ENCODE peak calls at places on chromosomes 3 and 15, in four cellular contexts. One of them, this sample, is unnamed. For H3K27me3, the result is how much of the 10 kb centered on the place peaks cover.

GRCh38 chr3:123193448-123194101 is 8.2 kb upstream of the SEC22A start:
- DNase-seq in hepatocyte: no peak
- DNase-seq in endothelial cell of umbilical vein: no peak
- DNase-seq in HepG2: no peak
- DNase-seq in this sample: no peak

GRCh38 chr15:27418729-27419128 is 447.7 kb downstream of the GABRG3 start:
- DNase-seq in hepatocyte: peak
- DNase-seq in endothelial cell of umbilical vein: no peak
- DNase-seq in HepG2: no peak
- DNase-seq in this sample: peak

GRCh38 chr15:60592386-60593339 is 113.7 kb upstream of the ICE2 start:
- DNase-seq in HepG2: peak
- DNase-seq in endothelial cell of umbilical vein: peak
- DNase-seq in hepatocyte: peak
- DNase-seq in this sample: peak

GRCh38 chr3:66610548-66610909 is 109.7 kb upstream of the LRIG1 start:
- DNase-seq in endothelial cell of umbilical vein: no peak
- DNase-seq in HepG2: no peak
- DNase-seq in hepatocyte: no peak
- DNase-seq in this sample: no peak

GRCh38 chr3:99720985-99721632 is 82.7 kb downstream of the COL8A1 start:
- DNase-seq in HepG2: no peak
- DNase-seq in endothelial cell of umbilical vein: peak
- DNase-seq in hepatocyte: no peak
- DNase-seq in this sample: no peak

GRCh38 chr15:92288755-92289154 is 104.9 kb upstream of the ST8SIA2 start:
- DNase-seq in HepG2: no peak
- DNase-seq in endothelial cell of umbilical vein: no peak
- DNase-seq in hepatocyte: no peak
- DNase-seq in this sample: no peak

GRCh38 chr15:52789008-52789600 is 1.0 kb downstream of the ONECUT1 start:
- DNase-seq in HepG2: no peak
- DNase-seq in endothelial cell of umbilical vein: no peak
- DNase-seq in hepatocyte: no peak
- DNase-seq in this sample: no peak

GRCh38 chr15:71575474-71576045 is 234.8 kb upstream of the NR2E3 start:
- DNase-seq in endothelial cell of umbilical vein: peak
- DNase-seq in HepG2: peak
- DNase-seq in hepatocyte: no peak
- DNase-seq in this sample: no peak

GRCh38 chr3:115251509-115251908 is 104.4 kb upstream of the ZBTB20 start:
- DNase-seq in endothelial cell of umbilical vein: peak
- DNase-seq in hepatocyte: no peak
- DNase-seq in HepG2: no peak
- DNase-seq in this sample: no peak

GRCh38 chr15:88645171-88646087 is 6.6 kb downstream of the ISG20 start:
- DNase-seq in hepatocyte: no peak
- DNase-seq in endothelial cell of umbilical vein: no peak
- DNase-seq in HepG2: no peak
- DNase-seq in this sample: no peak

GRCh38 chr15:36468746-36469145 is 110.7 kb upstream of the CDIN1 start:
- DNase-seq in hepatocyte: peak
- DNase-seq in endothelial cell of umbilical vein: no peak
- DNase-seq in HepG2: no peak
- DNase-seq in this sample: no peak

GRCh38 chr3:160060409-160061027 is 71.9 kb downstream of the IL12A start:
- DNase-seq in HepG2: no peak
- DNase-seq in hepatocyte: no peak
- DNase-seq in endothelial cell of umbilical vein: no peak
- DNase-seq in this sample: no peak

GRCh38 chr15:69045810-69046209 is 31.3 kb downstream of the NOX5 start:
- DNase-seq in hepatocyte: peak
- DNase-seq in endothelial cell of umbilical vein: no peak
- DNase-seq in HepG2: peak
- DNase-seq in this sample: no peak

GRCh38 chr3:79491029-79491634 is 276.7 kb downstream of the ROBO1 start:
- DNase-seq in hepatocyte: no peak
- DNase-seq in endothelial cell of umbilical vein: no peak
- DNase-seq in HepG2: no peak
- DNase-seq in this sample: no peak

GRCh38 chr3:123559040-123559861 is 25.6 kb downstream of the HACD2 start:
- DNase-seq in HepG2: peak
- DNase-seq in hepatocyte: peak
- DNase-seq in endothelial cell of umbilical vein: peak
- DNase-seq in this sample: peak

GRCh38 chr15:92889390-92890113 is 10.6 kb upstream of the CHD2 start:
- DNase-seq in endothelial cell of umbilical vein: no peak
- DNase-seq in hepatocyte: no peak
- DNase-seq in HepG2: no peak
- DNase-seq in this sample: no peak

GRCh38 chr3:169660709-169661566 is 2.6 kb downstream of the MECOM start:
- DNase-seq in HepG2: no peak
- DNase-seq in hepatocyte: peak
- DNase-seq in endothelial cell of umbilical vein: peak
- DNase-seq in this sample: no peak

GRCh38 chr3:100041328-100041749 is 73.0 kb downstream of the FILIP1L start:
- DNase-seq in hepatocyte: peak
- DNase-seq in HepG2: peak
- DNase-seq in endothelial cell of umbilical vein: peak
- DNase-seq in this sample: no peak

GRCh38 chr15:57950381-57950946 is 115.0 kb downstream of the ALDH1A2 start:
- DNase-seq in hepatocyte: no peak
- DNase-seq in endothelial cell of umbilical vein: no peak
- DNase-seq in HepG2: no peak
- DNase-seq in this sample: no peak

GRCh38 chr15:96358795-96359190 is 28.3 kb downstream of the NR2F2 start:
- DNase-seq in endothelial cell of umbilical vein: no peak
- DNase-seq in HepG2: no peak
- DNase-seq in hepatocyte: no peak
- DNase-seq in this sample: no peak

GRCh38 chr15:96358006-96358794 is 27.7 kb downstream of the NR2F2 start:
- DNase-seq in hepatocyte: no peak
- DNase-seq in endothelial cell of umbilical vein: no peak
- DNase-seq in HepG2: no peak
- DNase-seq in this sample: no peak

GRCh38 chr15:96360581-96361308 is 30.2 kb downstream of the NR2F2 start:
- DNase-seq in hepatocyte: no peak
- DNase-seq in HepG2: no peak
- DNase-seq in endothelial cell of umbilical vein: peak
- DNase-seq in this sample: no peak

GRCh38 chr15:96359772-96360498 is 29.4 kb downstream of the NR2F2 start:
- DNase-seq in hepatocyte: no peak
- DNase-seq in endothelial cell of umbilical vein: peak
- DNase-seq in HepG2: no peak
- DNase-seq in this sample: no peak

DNA sequence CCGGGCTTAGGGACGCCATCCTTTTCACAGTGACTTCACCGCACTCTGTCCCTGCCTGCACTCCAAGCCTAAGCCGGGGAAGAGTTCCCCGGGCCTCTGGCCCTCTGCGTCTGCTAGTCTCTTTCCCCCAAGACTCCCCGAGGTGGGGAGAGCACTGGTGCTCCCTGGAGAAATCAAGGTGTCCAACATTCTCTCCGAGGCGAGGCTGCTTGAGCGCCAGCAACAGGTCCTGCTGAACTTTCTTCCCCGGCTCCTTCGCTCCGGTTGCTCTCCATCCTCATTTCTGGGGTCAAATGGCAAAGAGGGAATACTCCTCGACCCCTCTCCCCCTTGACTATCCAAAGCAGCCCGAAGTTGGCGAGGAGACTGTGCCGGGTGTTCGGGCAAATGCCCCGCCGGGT is 28.9 kb downstream of the NR2F2 start:
- DNase-seq in hepatocyte: no peak
- DNase-seq in endothelial cell of umbilical vein: peak
- DNase-seq in HepG2: no peak
- DNase-seq in this sample: no peak
- TF ChIP-seq EZH2 in hepatocyte: peak
- TF ChIP-seq EZH2 in endothelial cell of umbilical vein: no peak
- TF ChIP-seq EZH2 in HepG2: no peak
- TF ChIP-seq EZH2 in this sample: no peak

GRCh38 chr3:37447732-37448131 is 273.4 kb upstream of the LRRFIP2 start:
- DNase-seq in HepG2: no peak
- DNase-seq in hepatocyte: no peak
- DNase-seq in endothelial cell of umbilical vein: no peak
- DNase-seq in this sample: no peak
- H3K27me3 ChIP-seq in HepG2: under half
- H3K27me3 ChIP-seq in hepatocyte: under half
- H3K27me3 ChIP-seq in endothelial cell of umbilical vein: under half
- H3K27me3 ChIP-seq in this sample: under half

GRCh38 chr3:187015903-187016638 is 85.7 kb downstream of the ST6GAL1 start:
- DNase-seq in endothelial cell of umbilical vein: peak
- DNase-seq in hepatocyte: no peak
- DNase-seq in HepG2: no peak
- DNase-seq in this sample: no peak

GRCh38 chr3:187012609-187013051 is 82.3 kb downstream of the ST6GAL1 start:
- DNase-seq in hepatocyte: no peak
- DNase-seq in HepG2: no peak
- DNase-seq in endothelial cell of umbilical vein: peak
- DNase-seq in this sample: peak

GRCh38 chr3:187013080-187013838 is 82.9 kb downstream of the ST6GAL1 start:
- DNase-seq in endothelial cell of umbilical vein: peak
- DNase-seq in HepG2: no peak
- DNase-seq in hepatocyte: no peak
- DNase-seq in this sample: no peak

GRCh38 chr3:187014417-187014864 is 84.1 kb downstream of the ST6GAL1 start:
- DNase-seq in endothelial cell of umbilical vein: peak
- DNase-seq in HepG2: no peak
- DNase-seq in hepatocyte: no peak
- DNase-seq in this sample: no peak

GRCh38 chr3:187011915-187012314 is 81.6 kb downstream of the ST6GAL1 start:
- DNase-seq in endothelial cell of umbilical vein: peak
- DNase-seq in hepatocyte: no peak
- DNase-seq in HepG2: no peak
- DNase-seq in this sample: no peak
- TF ChIP-seq EZH2 in endothelial cell of umbilical vein: no peak
- TF ChIP-seq EZH2 in hepatocyte: no peak
- TF ChIP-seq EZH2 in HepG2: no peak
- TF ChIP-seq EZH2 in this sample: no peak

GRCh38 chr3:173395073-173395411 is 2.5 kb upstream of the NLGN1 start:
- DNase-seq in HepG2: no peak
- DNase-seq in hepatocyte: no peak
- DNase-seq in endothelial cell of umbilical vein: peak
- DNase-seq in this sample: no peak
- H3K27me3 ChIP-seq in HepG2: under half
- H3K27me3 ChIP-seq in hepatocyte: under half
- H3K27me3 ChIP-seq in endothelial cell of umbilical vein: under half
- H3K27me3 ChIP-seq in this sample: under half